ENCODE peak calls at places on chromosome 5, in six cellular contexts. A, W, B, P, N and Q are unnamed samples.

GRCh38 chr5:59193616-59194319 is 610.9 kb downstream of the RAB3C start:
- DNase-seq in N (no peak), A (no peak), B (peak; percentile 98), P (no peak), W (peak; percentile 96), Q (peak; percentile 94)

GRCh38 chr5:60633336-60633735 is 66.6 kb downstream of the DEPDC1B start:
- DNase-seq in P (no peak), N (no peak), A (no peak), W (peak; percentile 17), B (peak; percentile 73), Q (peak; percentile 87)

GRCh38 chr5:151870820-151871219 is 53.8 kb downstream of the GLRA1 start:
- DNase-seq in N (no peak), B (peak; percentile 18), A (no peak), P (no peak), W (no peak), Q (peak; percentile 42)

GRCh38 chr5:135429326-135429725 is 17.8 kb downstream of the DCANP1 start:
- DNase-seq in W (no peak), P (no peak), A (no peak), N (no peak), B (peak; percentile 6), Q (no peak)

GRCh38 chr5:137563646-137564474 is 64.7 kb upstream of the SPOCK1 start:
- DNase-seq in B (no peak), P (no peak), N (no peak), W (no peak), A (no peak), Q (peak; percentile 41)

GRCh38 chr5:162393555-162393954 is 326.0 kb downstream of the GABRG2 start:
- DNase-seq in B (no peak), W (no peak), A (no peak), N (no peak), P (no peak), Q (no peak)

GRCh38 chr5:9498541-9499497 is 47.1 kb downstream of the SEMA5A start:
- DNase-seq in W (peak; percentile 87), N (peak; percentile 26), A (no peak), B (peak; percentile 34), P (peak; percentile 52), Q (peak; percentile 20)

GRCh38 chr5:31995011-31995410 is 179.1 kb downstream of the GOLPH3 start:
- DNase-seq in W (no peak), A (no peak), B (no peak), N (no peak), P (no peak), Q (no peak)

GRCh38 chr5:9604416-9604815 is 25.7 kb downstream of the TAS2R1 start:
- DNase-seq in A (no peak), N (no peak), B (peak; percentile 20), P (no peak), W (no peak), Q (peak; percentile 41)

GRCh38 chr5:34915856-34916192 is 313 bp downstream of the BRIX1 start:
- DNase-seq in P (no peak), N (no peak), B (no peak), W (no peak), A (no peak), Q (no peak)

GRCh38 chr5:21199087-21199486 is 1211.1 kb upstream of the CDH18 start:
- DNase-seq in N (no peak), A (no peak), P (no peak), B (no peak), W (no peak), Q (no peak)

GRCh38 chr5:59126665-59127354 is 543.9 kb downstream of the RAB3C start:
- DNase-seq in A (no peak), W (peak; percentile 16), P (no peak), B (peak; percentile 59), N (no peak), Q (peak; percentile 55)

GRCh38 chr5:116732591-116732990 is 158.0 kb upstream of the SEMA6A start:
- DNase-seq in B (no peak), P (no peak), N (no peak), A (no peak), W (no peak), Q (no peak)

GRCh38 chr5:56359809-56360685 is 126.9 kb upstream of the ANKRD55 start:
- DNase-seq in W (no peak), A (no peak), N (no peak), P (no peak), B (no peak), Q (peak; percentile 20)

GRCh38 chr5:157900644-157901043 is 41.7 kb upstream of the CLINT1 start:
- DNase-seq in W (no peak), P (no peak), N (no peak), B (no peak), A (no peak), Q (no peak)

GRCh38 chr5:147821791-147822190 is 9.7 kb downstream of the SPINK1 start:
- DNase-seq in B (no peak), W (no peak), N (no peak), P (no peak), A (no peak), Q (no peak)

GRCh38 chr5:54721951-54722654 is 204.5 kb downstream of the SNX18 start:
- DNase-seq in A (no peak), N (no peak), W (no peak), P (no peak), B (no peak), Q (no peak)

GRCh38 chr5:52786937-52787599 is 648 bp upstream of the ITGA1 start:
- DNase-seq in B (peak; percentile 69), P (peak; percentile 50), A (no peak), N (no peak), W (peak; percentile 34), Q (peak; percentile 31)

GRCh38 chr5:180128671-180129261 is 57.2 kb upstream of the RNF130 start:
- DNase-seq in W (no peak), A (no peak), B (no peak), P (no peak), N (no peak), Q (no peak)

GRCh38 chr5:31811210-31811609 is 172.3 kb downstream of the PDZD2 start:
- DNase-seq in A (no peak), P (no peak), B (peak; percentile 89), W (peak; percentile 87), N (no peak), Q (peak; percentile 93)

GRCh38 chr5:54091416-54092130 is 218.8 kb downstream of the ARL15 start:
- DNase-seq in P (no peak), B (no peak), W (no peak), N (no peak), A (no peak), Q (no peak)

GRCh38 chr5:62376064-62376463 is 27.6 kb downstream of the DIMT1 start:
- DNase-seq in W (no peak), A (no peak), P (no peak), N (no peak), B (no peak), Q (peak; percentile 3)

GRCh38 chr5:68432682-68433081 is 217.1 kb downstream of the PIK3R1 start:
- DNase-seq in A (no peak), B (no peak), N (no peak), P (no peak), W (no peak), Q (no peak)

GRCh38 chr5:126106032-126106431 is 317.2 kb upstream of the GRAMD2B start:
- DNase-seq in A (no peak), P (no peak), N (no peak), W (no peak), B (no peak), Q (no peak)

GRCh38 chr5:89313044-89313443 is 430.1 kb upstream of the MEF2C start:
- DNase-seq in A (no peak), B (peak; percentile 80), N (no peak), P (no peak), W (no peak), Q (peak; percentile 74)

GRCh38 chr5:116492016-116492623 is 82.5 kb downstream of the SEMA6A start:
- DNase-seq in P (no peak), W (no peak), B (peak; percentile 93), A (no peak), N (no peak), Q (peak; percentile 89)

GRCh38 chr5:7904170-7904569 is 35.2 kb downstream of the MTRR start:
- DNase-seq in A (no peak), B (peak; percentile 46), W (no peak), P (no peak), N (no peak), Q (peak; percentile 81)

GRCh38 chr5:89769975-89770374 is 639.6 kb downstream of the CETN3 start:
- DNase-seq in A (no peak), B (peak; percentile 55), N (no peak), P (no peak), W (no peak), Q (peak; percentile 1)

GRCh38 chr5:50749873-50750272 is 83.4 kb downstream of the PARP8 start:
- DNase-seq in P (no peak), B (no peak), N (no peak), A (no peak), W (no peak), Q (no peak)
- H3K14ac ChIP-seq in P (no peak overlapping the region), B (no peak overlapping the region), N (no peak overlapping the region), A (no peak overlapping the region), W (no peak overlapping the region), Q (no peak overlapping the region)

GRCh38 chr5:142590451-142591240 is 95.2 kb downstream of the FGF1 start:
- DNase-seq in N (no peak), W (peak; percentile 48), P (no peak), B (peak; percentile 88), A (no peak), Q (no peak)
- H3K14ac ChIP-seq in N (no peak overlapping the region), W (no peak overlapping the region), P (no peak overlapping the region), B (no peak overlapping the region), A (no peak overlapping the region), Q (peak overlapping the region; percentile 25)

GRCh38 chr5:139885172-139885856 is 89.7 kb downstream of the PSD2 start:
- DNase-seq in A (no peak), P (no peak), B (no peak), N (no peak), W (no peak), Q (no peak)

GRCh38 chr5:139889410-139889809 is 93.8 kb downstream of the PSD2 start:
- DNase-seq in W (no peak), B (no peak), A (no peak), P (no peak), N (no peak), Q (no peak)

GRCh38 chr5:139886213-139886612 is 90.6 kb downstream of the PSD2 start:
- DNase-seq in B (no peak), A (no peak), P (no peak), N (no peak), W (no peak), Q (no peak)

GRCh38 chr5:139885857-139886208 is 90.2 kb downstream of the PSD2 start:
- DNase-seq in W (no peak), A (no peak), B (no peak), N (no peak), P (no peak), Q (no peak)

GRCh38 chr5:139888368-139888767 is 92.8 kb downstream of the PSD2 start:
- DNase-seq in W (no peak), B (no peak), P (no peak), N (no peak), A (no peak), Q (no peak)
- H3K14ac ChIP-seq in W (no peak overlapping the region), B (no peak overlapping the region), P (no peak overlapping the region), N (no peak overlapping the region), A (no peak overlapping the region), Q (no peak overlapping the region)

GRCh38 chr5:179080724-179081123 is 20.6 kb downstream of the ZNF354C start:
- DNase-seq in P (no peak), N (no peak), B (no peak), A (no peak), W (no peak), Q (no peak)
- H3K14ac ChIP-seq in P (no peak overlapping the region), N (no peak overlapping the region), B (no peak overlapping the region), A (no peak overlapping the region), W (no peak overlapping the region), Q (no peak overlapping the region)

GRCh38 chr5:138705567-138705966 is 47.7 kb upstream of the CTNNA1 start:
- DNase-seq in W (no peak), P (no peak), B (no peak), N (no peak), A (no peak), Q (no peak)
- H3K14ac ChIP-seq in W (no peak overlapping the region), P (no peak overlapping the region), B (no peak overlapping the region), N (no peak overlapping the region), A (no peak overlapping the region), Q (no peak overlapping the region)

GRCh38 chr5:167816354-167816753 is 475.1 kb upstream of the WWC1 start:
- DNase-seq in W (no peak), N (no peak), B (peak; percentile 38), P (no peak), A (no peak), Q (peak; percentile 6)
- H3K14ac ChIP-seq in W (no peak overlapping the region), N (no peak overlapping the region), B (no peak overlapping the region), P (no peak overlapping the region), A (no peak overlapping the region), Q (no peak overlapping the region)